ENCODE peak calls at places on chromosome 10, in five cellular contexts. One of them, this sample, is unnamed.
A peak's percentile ranks its signal among the peaks of the same experiment; 100 is the strongest.

GRCh38 chr10:47114680-47115186 is 185.3 kb upstream of the GDF10 start:
- DNase-seq in GM12878: no peak
- DNase-seq in HepG2: no peak
- DNase-seq in K562: no peak
- DNase-seq in A549: no peak
- DNase-seq in this sample: no peak

GRCh38 chr10:70335246-70335613 is 47.2 kb downstream of the LRRC20 start:
- DNase-seq in A549: no peak
- DNase-seq in K562: no peak
- DNase-seq in HepG2: no peak
- DNase-seq in GM12878: no peak
- DNase-seq in this sample: no peak

GRCh38 chr10:32174349-32174893 is 118.2 kb upstream of the KIF5B start:
- DNase-seq in K562: no peak
- DNase-seq in HepG2: no peak
- DNase-seq in GM12878: no peak
- DNase-seq in A549: no peak
- DNase-seq in this sample: no peak

GRCh38 chr10:71401056-71401455 is 4.3 kb downstream of the CDH23 start:
- DNase-seq in GM12878: no peak
- DNase-seq in A549: no peak
- DNase-seq in HepG2: no peak
- DNase-seq in K562: no peak
- DNase-seq in this sample: no peak

GRCh38 chr10:122281751-122282150 is 10.7 kb downstream of the BTBD16 start:
- DNase-seq in GM12878: no peak
- DNase-seq in A549: no peak
- DNase-seq in K562: no peak
- DNase-seq in HepG2: no peak
- DNase-seq in this sample: no peak

GRCh38 chr10:90975096-90975495 is 54.2 kb upstream of the ANKRD1 start:
- DNase-seq in GM12878: no peak
- DNase-seq in A549: no peak
- DNase-seq in HepG2: no peak
- DNase-seq in K562: no peak
- DNase-seq in this sample: no peak

GRCh38 chr10:10685566-10685965 is 332.1 kb upstream of the CELF2 start:
- DNase-seq in K562: no peak
- DNase-seq in GM12878: no peak
- DNase-seq in A549: no peak
- DNase-seq in HepG2: no peak
- DNase-seq in this sample: no peak

GRCh38 chr10:104350146-104350635 is 3.4 kb upstream of the CFAP58 start:
- DNase-seq in A549: peak; percentile 68
- DNase-seq in GM12878: peak; percentile 53
- DNase-seq in HepG2: peak; percentile 66
- DNase-seq in K562: peak; percentile 73
- DNase-seq in this sample: peak; percentile 79

GRCh38 chr10:89327803-89328441 is at the start of gene IFIT3:
- DNase-seq in GM12878: peak; percentile 62
- DNase-seq in K562: peak; percentile 71
- DNase-seq in A549: peak; percentile 77
- DNase-seq in HepG2: peak; percentile 38
- DNase-seq in this sample: peak; percentile 95

GRCh38 chr10:76973515-76974289 is 663.9 kb downstream of the KCNMA1 start:
- DNase-seq in GM12878: no peak
- DNase-seq in HepG2: no peak
- DNase-seq in A549: no peak
- DNase-seq in K562: no peak
- DNase-seq in this sample: no peak

GRCh38 chr10:116247701-116248100 is 25.3 kb downstream of the GFRA1 start:
- DNase-seq in GM12878: no peak
- DNase-seq in A549: no peak
- DNase-seq in HepG2: no peak
- DNase-seq in K562: no peak
- DNase-seq in this sample: no peak

GRCh38 chr10:114703377-114704125 is 45.5 kb upstream of the ABLIM1 start:
- DNase-seq in A549: peak; percentile 45
- DNase-seq in GM12878: no peak
- DNase-seq in K562: no peak
- DNase-seq in HepG2: peak; percentile 13
- DNase-seq in this sample: peak; percentile 69

GRCh38 chr10:114708717-114709352 is 50.8 kb upstream of the ABLIM1 start:
- DNase-seq in K562: no peak
- DNase-seq in A549: peak; percentile 78
- DNase-seq in HepG2: peak; percentile 13
- DNase-seq in GM12878: no peak
- DNase-seq in this sample: peak; percentile 67

GRCh38 chr10:114704720-114705119 is 46.6 kb upstream of the ABLIM1 start:
- DNase-seq in HepG2: no peak
- DNase-seq in K562: no peak
- DNase-seq in A549: no peak
- DNase-seq in GM12878: no peak
- DNase-seq in this sample: no peak

GRCh38 chr10:114708084-114708483 is 50.0 kb upstream of the ABLIM1 start:
- DNase-seq in K562: no peak
- DNase-seq in GM12878: no peak
- DNase-seq in HepG2: no peak
- DNase-seq in A549: no peak
- DNase-seq in this sample: no peak

DNA sequence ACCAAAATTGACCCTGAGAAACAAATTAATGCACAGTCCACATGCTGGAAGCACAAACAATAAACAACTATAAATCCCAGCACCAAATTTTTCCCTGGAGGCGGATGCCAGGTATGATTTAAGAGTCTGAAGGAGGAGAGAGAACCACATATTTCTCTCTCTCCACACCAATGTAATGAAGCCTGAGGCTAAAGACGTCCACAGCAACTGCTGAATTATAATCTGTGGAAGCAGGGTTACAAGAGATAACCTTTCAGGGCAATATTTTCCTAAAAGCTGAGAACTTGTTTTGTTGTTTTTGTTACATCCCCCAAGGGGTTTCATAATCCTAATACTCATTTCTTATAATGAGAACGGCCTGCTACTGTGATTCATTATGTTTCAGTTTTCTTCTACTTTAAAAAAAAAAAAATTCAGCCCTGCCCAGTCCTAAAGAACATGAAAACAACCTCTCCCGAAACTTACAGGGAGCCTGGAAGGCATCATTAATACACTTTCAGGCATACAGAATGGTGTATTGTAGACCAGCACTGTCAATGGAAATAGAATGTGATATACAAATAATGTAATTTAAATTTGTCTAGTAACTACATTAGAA is 48.5 kb upstream of the ABLIM1 start:
- DNase-seq in HepG2: no peak
- DNase-seq in A549: no peak
- DNase-seq in K562: no peak
- DNase-seq in GM12878: no peak
- DNase-seq in this sample: peak; percentile 74
- TF ChIP-seq MYC in HepG2: no peak
- TF ChIP-seq MYC in A549: no peak
- TF ChIP-seq MYC in K562: no peak
- TF ChIP-seq MYC in GM12878: no peak
- TF ChIP-seq MYC in this sample: no peak

GRCh38 chr10:97618285-97618684 is 15.0 kb downstream of the MORN4 start:
- DNase-seq in GM12878: no peak
- DNase-seq in A549: no peak
- DNase-seq in HepG2: no peak
- DNase-seq in K562: no peak
- DNase-seq in this sample: no peak

GRCh38 chr10:97608991-97609561 is 19.6 kb downstream of the C10orf62 start:
- DNase-seq in K562: no peak
- DNase-seq in A549: no peak
- DNase-seq in GM12878: no peak
- DNase-seq in HepG2: no peak
- DNase-seq in this sample: no peak

GRCh38 chr10:97607076-97607635 is 17.6 kb downstream of the C10orf62 start:
- DNase-seq in A549: no peak
- DNase-seq in K562: no peak
- DNase-seq in GM12878: no peak
- DNase-seq in HepG2: no peak
- DNase-seq in this sample: no peak

GRCh38 chr10:97611473-97611872 is 21.8 kb downstream of the MORN4 start:
- DNase-seq in GM12878: no peak
- DNase-seq in HepG2: no peak
- DNase-seq in K562: no peak
- DNase-seq in A549: no peak
- DNase-seq in this sample: no peak

DNA sequence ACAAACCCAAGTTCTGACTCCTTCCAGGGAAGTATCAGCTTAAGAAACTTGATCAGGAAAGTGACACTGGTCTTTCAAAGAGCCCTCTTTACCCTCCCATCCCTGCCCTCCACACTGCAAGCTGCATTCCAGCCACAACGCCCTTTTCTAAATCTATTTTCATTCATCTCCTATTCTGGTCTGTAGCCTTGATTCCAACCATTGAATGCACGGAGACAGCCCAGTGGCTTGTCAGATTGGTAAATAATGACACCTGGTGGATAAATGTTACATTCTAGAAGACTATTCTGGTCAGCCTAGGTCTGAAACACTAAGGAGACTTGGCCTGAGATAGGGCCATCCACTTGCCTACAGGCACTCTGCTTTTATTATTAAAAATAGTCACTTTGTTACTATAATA is 20.9 kb downstream of the MORN4 start:
- DNase-seq in K562: peak; percentile 43
- DNase-seq in GM12878: no peak
- DNase-seq in A549: peak; percentile 70
- DNase-seq in HepG2: peak; percentile 45
- DNase-seq in this sample: peak; percentile 71
- TF ChIP-seq CTCF in K562: peak; percentile 46
- TF ChIP-seq CTCF in GM12878: no peak
- TF ChIP-seq CTCF in A549: peak; percentile 85
- TF ChIP-seq CTCF in HepG2: peak; percentile 72
- TF ChIP-seq CTCF in this sample: peak; percentile 38

GRCh38 chr10:128470302-128470962 is 344.2 kb upstream of the MKI67 start:
- DNase-seq in GM12878: no peak
- DNase-seq in A549: no peak
- DNase-seq in K562: no peak
- DNase-seq in HepG2: no peak
- DNase-seq in this sample: no peak
- H3K4me1 ChIP-seq in GM12878: no peaks in the 10 kb centered on the region
- H3K4me1 ChIP-seq in A549: no peaks in the 10 kb centered on the region
- H3K4me1 ChIP-seq in K562: peaks cover 4% of the 10 kb centered on the region
- H3K4me1 ChIP-seq in HepG2: no peaks in the 10 kb centered on the region
- H3K4me1 ChIP-seq in this sample: no peaks in the 10 kb centered on the region

GRCh38 chr10:119827430-119827829 is 45.2 kb downstream of the MCMBP start:
- DNase-seq in HepG2: no peak
- DNase-seq in GM12878: no peak
- DNase-seq in K562: no peak
- DNase-seq in A549: no peak
- DNase-seq in this sample: no peak

GRCh38 chr10:119829429-119829828 is 43.2 kb downstream of the MCMBP start:
- DNase-seq in GM12878: no peak
- DNase-seq in A549: no peak
- DNase-seq in HepG2: no peak
- DNase-seq in K562: no peak
- DNase-seq in this sample: no peak

GRCh38 chr10:119824299-119824698 is 48.3 kb downstream of the MCMBP start:
- DNase-seq in K562: no peak
- DNase-seq in A549: no peak
- DNase-seq in HepG2: no peak
- DNase-seq in GM12878: no peak
- DNase-seq in this sample: no peak

GRCh38 chr10:119831656-119832055 is 41.0 kb downstream of the MCMBP start:
- DNase-seq in A549: no peak
- DNase-seq in HepG2: no peak
- DNase-seq in GM12878: no peak
- DNase-seq in K562: no peak
- DNase-seq in this sample: no peak

DNA sequence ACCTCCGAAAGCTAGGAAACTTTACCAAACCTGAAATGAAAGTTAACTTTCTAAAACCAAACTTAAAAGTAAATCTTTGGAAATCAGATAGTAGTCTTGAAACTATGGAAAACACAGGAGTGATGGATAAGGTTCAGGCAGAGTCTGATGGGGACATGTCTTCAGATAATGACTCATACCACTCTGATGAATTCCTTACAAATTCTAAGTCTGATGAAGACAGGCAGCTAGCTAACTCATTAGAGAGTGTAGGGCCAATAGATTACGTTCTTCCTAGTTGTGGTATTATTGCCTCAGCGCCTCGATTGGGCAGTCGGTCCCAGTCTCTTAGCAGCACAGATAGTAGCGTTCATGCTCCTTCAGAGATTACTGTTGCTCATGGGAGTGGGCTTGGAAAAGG is 45.9 kb downstream of the MCMBP start:
- DNase-seq in A549: no peak
- DNase-seq in GM12878: no peak
- DNase-seq in HepG2: no peak
- DNase-seq in K562: no peak
- DNase-seq in this sample: no peak
- TF ChIP-seq MYC in A549: no peak
- TF ChIP-seq MYC in GM12878: no peak
- TF ChIP-seq MYC in HepG2: no peak
- TF ChIP-seq MYC in K562: no peak
- TF ChIP-seq MYC in this sample: no peak

GRCh38 chr10:118965096-118965495 is 64.4 kb upstream of the NANOS1 start:
- DNase-seq in HepG2: no peak
- DNase-seq in GM12878: no peak
- DNase-seq in A549: no peak
- DNase-seq in K562: no peak
- DNase-seq in this sample: no peak
- TF ChIP-seq CTCF in HepG2: no peak
- TF ChIP-seq CTCF in GM12878: no peak
- TF ChIP-seq CTCF in A549: no peak
- TF ChIP-seq CTCF in K562: no peak
- TF ChIP-seq CTCF in this sample: no peak

GRCh38 chr10:17668435-17669184 is 24.7 kb downstream of the STAM start:
- DNase-seq in GM12878: no peak
- DNase-seq in HepG2: peak; percentile 58
- DNase-seq in A549: no peak
- DNase-seq in K562: no peak
- DNase-seq in this sample: no peak
- H3K4me1 ChIP-seq in GM12878: peaks cover 12% of the 10 kb centered on the region
- H3K4me1 ChIP-seq in HepG2: peaks cover 86% of the 10 kb centered on the region
- H3K4me1 ChIP-seq in A549: peaks cover 62% of the 10 kb centered on the region
- H3K4me1 ChIP-seq in K562: no peaks in the 10 kb centered on the region
- H3K4me1 ChIP-seq in this sample: peaks cover 12% of the 10 kb centered on the region

DNA sequence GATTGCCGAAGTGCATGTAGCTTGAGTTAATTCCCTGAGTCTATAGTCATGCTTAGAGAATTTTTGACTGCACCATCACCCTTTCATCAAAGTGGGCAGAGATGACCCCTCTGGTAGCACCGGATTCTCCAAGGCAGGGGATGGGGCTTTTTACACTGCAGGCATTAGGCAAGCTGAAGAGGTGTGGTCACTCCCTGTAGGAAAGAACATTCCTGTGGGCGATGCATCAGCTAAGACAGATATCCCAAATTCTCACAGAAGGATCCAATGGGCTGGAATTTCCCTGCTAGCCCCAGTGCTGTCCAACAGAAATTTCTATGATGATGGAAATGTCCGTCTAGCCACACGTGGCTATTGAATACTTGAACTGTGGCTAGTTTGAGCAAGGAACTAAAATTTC is 118.2 kb downstream of the ADAM12 start:
- DNase-seq in GM12878: no peak
- DNase-seq in HepG2: no peak
- DNase-seq in A549: no peak
- DNase-seq in K562: no peak
- DNase-seq in this sample: no peak
- TF ChIP-seq MYC in GM12878: no peak
- TF ChIP-seq MYC in HepG2: no peak
- TF ChIP-seq MYC in A549: no peak
- TF ChIP-seq MYC in K562: no peak
- TF ChIP-seq MYC in this sample: no peak